ENCODE peak calls at places on chromosomes 7 and 10, in eight cellular contexts. B is stimulated activated CD4-positive, alpha-beta T cell treated with anti-CD3 and anti-CD28 coated beads, Interleukin-4, amount 100 ng/mL, for 1 hour; X is kidney glomerular epithelial cell; Q is Right ventricle myocardium superior; G is nucleus accumbens; M is foreskin fibroblast; E is bronchial epithelial cell; V is effector CD4-positive, alpha-beta T cell. I is an unnamed sample.
A peak's percentile ranks its signal among the peaks of the same experiment; 100 is the strongest.

GRCh38 chr7:143394068-143394467 is 12.9 kb downstream of the ZYX start:
- DNase-seq in B (no peak), X (no peak), Q (no peak), G (no peak), M (no peak), E (no peak), V (no peak), I (no peak)

GRCh38 chr7:84249651-84250050 is 55.1 kb upstream of the SEMA3A start:
- DNase-seq in B (no peak), X (no peak), Q (no peak), G (no peak), M (no peak), E (no peak), V (no peak), I (no peak)

GRCh38 chr10:1278304-1278703 is 222.1 kb downstream of the WDR37 start:
- DNase-seq in B (no peak), X (no peak), Q (no peak), G (no peak), M (no peak), E (no peak), V (no peak), I (no peak)

GRCh38 chr7:106313966-106314365 is 29.2 kb upstream of the NAMPT start:
- DNase-seq in B (no peak), X (no peak), Q (no peak), G (no peak), M (no peak), E (no peak), V (no peak), I (no peak)

GRCh38 chr7:28575241-28575643 is 162.9 kb downstream of the CREB5 start:
- DNase-seq in B (no peak), X (peak; percentile 19), Q (no peak), G (no peak), M (no peak), E (peak; percentile 63), V (no peak), I (no peak)

GRCh38 chr7:4479367-4480039 is 202.6 kb upstream of the FOXK1 start:
- DNase-seq in B (no peak), X (peak; percentile 22), Q (no peak), G (no peak), M (peak; percentile 2), E (peak; percentile 44), V (no peak), I (peak; percentile 57)

GRCh38 chr7:6444516-6445269 is 3.1 kb downstream of the DAGLB start:
- DNase-seq in B (no peak), X (no peak), Q (no peak), G (no peak), M (no peak), E (peak; percentile 12), V (no peak), I (no peak)

GRCh38 chr10:3068201-3068967 is 1.0 kb downstream of the PFKP start:
- DNase-seq in B (peak; percentile 73), X (no peak), Q (peak; percentile 79), G (peak; percentile 44), M (peak; percentile 45), E (no peak), V (peak; percentile 32), I (peak; percentile 59)

I was measured in 8988T.